ENCODE peak calls at places on chromosomes 16 and 17, in four cellular contexts. B is HL-60, C is GM12878, R is K562. Z is an unnamed sample.

GRCh38 chr16:55487048-55487803 is 8.2 kb downstream of the MMP2 start:
- DNase-seq in B (no peak), C (no peak), R (no peak), Z (no peak)

GRCh38 chr17:18381158-18381952 is 3.8 kb downstream of the EVPLL start:
- DNase-seq in B (no peak), C (no peak), R (peak), Z (no peak)

GRCh38 chr17:70772761-70773160 is 603.4 kb downstream of the KCNJ2 start:
- DNase-seq in B (no peak), C (no peak), R (no peak), Z (no peak)

GRCh38 chr17:41777579-41778188 is 8.8 kb downstream of the JUP start:
- DNase-seq in B (no peak), C (no peak), R (no peak), Z (no peak)

GRCh38 chr17:17075037-17075755 is 32.9 kb downstream of the MPRIP start:
- DNase-seq in B (no peak), C (no peak), R (no peak), Z (no peak)

GRCh38 chr17:45311762-45312476 is 4.9 kb downstream of the MAP3K14 start:
- DNase-seq in B (no peak), C (no peak), R (no peak), Z (peak)

GRCh38 chr17:36851230-36851629 is 86.0 kb upstream of the LHX1 start:
- DNase-seq in B (no peak), C (no peak), R (no peak), Z (no peak)

GRCh38 chr16:61024180-61024900 is 1011.9 kb downstream of the CDH8 start:
- DNase-seq in B (no peak), C (no peak), R (no peak), Z (no peak)

GRCh38 chr17:81386646-81387234 is 8.5 kb upstream of the BAHCC1 start:
- DNase-seq in B (no peak), C (no peak), R (peak), Z (no peak)

GRCh38 chr17:45021607-45022287 is 29.7 kb downstream of the DCAKD start:
- DNase-seq in B (peak), C (no peak), R (peak), Z (peak)

GRCh38 chr17:4858880-4859260 is 25.7 kb downstream of the MINK1 start:
- DNase-seq in B (no peak), C (no peak), R (no peak), Z (no peak)

GRCh38 chr17:65886240-65886639 is 305.7 kb downstream of the CEP112 start:
- DNase-seq in B (no peak), C (no peak), R (no peak), Z (no peak)

GRCh38 chr17:59330314-59330942 is 1.0 kb upstream of the YPEL2 start:
- DNase-seq in B (no peak), C (no peak), R (no peak), Z (no peak)
- TF ChIP-seq SPI1 in B (no peak), C (no peak), R (no peak), Z (no peak)

GRCh38 chr17:32297860-32298259 is 32.2 kb downstream of the RHBDL3 start:
- DNase-seq in B (no peak), C (no peak), R (no peak), Z (no peak)

GRCh38 chr17:32297424-32297823 is 31.8 kb downstream of the RHBDL3 start:
- DNase-seq in B (no peak), C (no peak), R (no peak), Z (no peak)

GRCh38 chr17:32299579-32300158 is 34.0 kb downstream of the RHBDL3 start:
- DNase-seq in B (no peak), C (no peak), R (no peak), Z (no peak)

GRCh38 chr17:32298721-32299578 is 33.3 kb downstream of the RHBDL3 start:
- DNase-seq in B (no peak), C (no peak), R (no peak), Z (no peak)

GRCh38 chr17:32298298-32298697 is 32.7 kb downstream of the RHBDL3 start:
- DNase-seq in B (no peak), C (no peak), R (peak), Z (no peak)
- TF ChIP-seq POLR2AphosphoS5 in B (no peak), C (no peak), R (no peak), Z (no peak)

DNA sequence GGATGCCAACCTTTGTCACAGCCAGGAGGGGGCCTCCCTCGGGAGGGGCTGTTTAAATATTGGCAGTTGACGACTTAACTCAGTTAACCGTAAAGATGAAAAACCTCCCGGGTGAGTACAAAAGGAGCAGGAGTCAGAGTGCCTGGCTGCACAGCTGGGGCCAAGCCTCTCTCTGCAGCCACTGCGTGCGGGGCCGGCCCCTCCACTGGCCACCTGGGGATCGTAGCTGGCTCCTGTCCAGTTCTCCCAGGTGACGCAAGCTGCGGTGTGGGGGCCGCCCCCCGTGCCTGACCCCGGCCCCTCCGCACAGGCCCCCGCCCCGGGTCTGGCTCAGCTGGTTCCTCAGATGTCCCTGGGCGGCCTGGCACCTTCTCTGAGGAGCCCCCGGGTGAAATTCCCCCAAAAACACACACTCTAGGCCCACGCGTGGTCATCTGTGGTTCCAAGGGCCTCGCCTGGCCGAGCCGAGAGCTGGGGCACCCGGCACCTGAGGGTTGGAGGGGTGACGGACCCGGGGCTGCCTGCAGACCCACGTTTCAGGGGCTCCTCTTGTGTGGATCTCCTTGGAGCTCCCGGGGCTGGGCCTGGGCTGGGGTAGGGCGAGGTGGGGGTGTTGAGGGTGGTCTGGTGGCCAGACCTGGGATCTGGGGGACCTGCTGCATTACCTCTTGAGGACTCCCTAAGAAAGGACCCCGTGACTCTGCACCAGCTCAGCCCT is 7.4 kb upstream of the CACNA1H start:
- DNase-seq in B (no peak), C (no peak), R (no peak), Z (no peak)
- TF ChIP-seq SPI1 in B (no peak), C (no peak), R (no peak), Z (no peak)

GRCh38 chr16:29974291-29975133 is 844 bp downstream of the TAOK2 start:
- DNase-seq in B (peak), C (no peak), R (peak), Z (no peak)
- TF ChIP-seq POLR2AphosphoS5 in B (no peak), C (no peak), R (no peak), Z (no peak)

GRCh38 chr16:14001521-14001920 is 69.6 kb upstream of the MRTFB start:
- DNase-seq in B (no peak), C (no peak), R (no peak), Z (no peak)

GRCh38 chr16:14004031-14004718 is 66.9 kb upstream of the MRTFB start:
- DNase-seq in B (no peak), C (no peak), R (no peak), Z (no peak)

GRCh38 chr16:14004719-14005315 is 66.3 kb upstream of the MRTFB start:
- DNase-seq in B (no peak), C (no peak), R (no peak), Z (no peak)

GRCh38 chr16:14002416-14002815 is 68.7 kb upstream of the MRTFB start:
- DNase-seq in B (no peak), C (no peak), R (no peak), Z (no peak)

GRCh38 chr16:14003119-14003570 is 68.0 kb upstream of the MRTFB start:
- DNase-seq in B (peak), C (no peak), R (peak), Z (no peak)
- TF ChIP-seq SPI1 in B (peak), C (peak), R (no peak), Z (peak)

DNA sequence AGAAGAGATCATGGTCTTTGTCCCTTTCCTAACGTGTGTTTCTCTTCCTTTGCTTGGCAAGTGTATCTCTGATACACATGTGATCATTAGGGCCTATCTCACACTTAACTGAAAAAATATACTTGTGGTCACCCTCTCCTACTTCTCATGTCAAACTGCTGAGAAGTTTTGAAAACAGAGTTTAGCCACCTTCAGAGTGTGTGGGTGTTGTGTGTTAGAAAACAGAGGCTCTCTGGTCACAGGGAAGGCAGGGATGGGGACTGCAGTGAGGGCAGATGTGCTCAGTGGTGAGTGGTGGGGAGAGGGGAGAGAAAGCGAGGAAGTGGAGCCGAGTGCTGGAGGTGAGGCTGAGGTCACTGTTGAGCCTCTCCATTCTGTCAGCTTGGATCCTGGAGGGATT is 29.4 kb downstream of the GRB7 start:
- DNase-seq in B (no peak), C (no peak), R (no peak), Z (no peak)
- TF ChIP-seq POLR2AphosphoS5 in B (no peak), C (no peak), R (no peak), Z (no peak)

Z was measured in GM12891.